ENCODE peak calls at places on chromosomes 5 and 9, in four cellular contexts. One of them, this sample, is unnamed.

GRCh38 chr5:66987949-66988838 is 208.4 kb downstream of the CD180 start:
- DNase-seq in KBM-7: peak
- DNase-seq in activated T-cell treated with anti-CD3 and anti-CD28 coated beads for 24 hours: no peak
- DNase-seq in lower lobe of right lung: no peak
- DNase-seq in this sample: no peak

GRCh38 chr5:143164557-143164956 is 238.9 kb downstream of the NR3C1 start:
- DNase-seq in activated T-cell treated with anti-CD3 and anti-CD28 coated beads for 24 hours: no peak
- DNase-seq in KBM-7: no peak
- DNase-seq in lower lobe of right lung: no peak
- DNase-seq in this sample: no peak

GRCh38 chr5:171093598-171093997 is 215.4 kb upstream of the TLX3 start:
- DNase-seq in lower lobe of right lung: no peak
- DNase-seq in KBM-7: no peak
- DNase-seq in activated T-cell treated with anti-CD3 and anti-CD28 coated beads for 24 hours: no peak
- DNase-seq in this sample: no peak

GRCh38 chr9:30800421-30800820 is 1584.0 kb upstream of the ACO1 start:
- DNase-seq in lower lobe of right lung: peak
- DNase-seq in KBM-7: no peak
- DNase-seq in activated T-cell treated with anti-CD3 and anti-CD28 coated beads for 24 hours: no peak
- DNase-seq in this sample: no peak

GRCh38 chr9:94648191-94648590 is 8.9 kb upstream of the FBP1 start:
- DNase-seq in lower lobe of right lung: no peak
- DNase-seq in activated T-cell treated with anti-CD3 and anti-CD28 coated beads for 24 hours: no peak
- DNase-seq in KBM-7: no peak
- DNase-seq in this sample: no peak

GRCh38 chr9:2126331-2126789 is 111.2 kb downstream of the SMARCA2 start:
- DNase-seq in KBM-7: no peak
- DNase-seq in lower lobe of right lung: no peak
- DNase-seq in activated T-cell treated with anti-CD3 and anti-CD28 coated beads for 24 hours: no peak
- DNase-seq in this sample: no peak

GRCh38 chr9:105361873-105362272 is 86.0 kb upstream of the FSD1L start:
- DNase-seq in activated T-cell treated with anti-CD3 and anti-CD28 coated beads for 24 hours: no peak
- DNase-seq in KBM-7: no peak
- DNase-seq in lower lobe of right lung: no peak
- DNase-seq in this sample: no peak

GRCh38 chr5:30693326-30693725 is 500.2 kb upstream of the CDH6 start:
- DNase-seq in activated T-cell treated with anti-CD3 and anti-CD28 coated beads for 24 hours: no peak
- DNase-seq in lower lobe of right lung: no peak
- DNase-seq in KBM-7: no peak
- DNase-seq in this sample: no peak

GRCh38 chr9:134225816-134226215 is 61.5 kb upstream of the RNU6ATAC start:
- DNase-seq in lower lobe of right lung: peak
- DNase-seq in activated T-cell treated with anti-CD3 and anti-CD28 coated beads for 24 hours: no peak
- DNase-seq in KBM-7: no peak
- DNase-seq in this sample: no peak

GRCh38 chr5:75648712-75649111 is 37.5 kb downstream of the ANKDD1B start:
- DNase-seq in lower lobe of right lung: no peak
- DNase-seq in activated T-cell treated with anti-CD3 and anti-CD28 coated beads for 24 hours: no peak
- DNase-seq in KBM-7: no peak
- DNase-seq in this sample: no peak

GRCh38 chr9:96442491-96442890 is 7.5 kb upstream of the HABP4 start:
- DNase-seq in lower lobe of right lung: no peak
- DNase-seq in KBM-7: no peak
- DNase-seq in activated T-cell treated with anti-CD3 and anti-CD28 coated beads for 24 hours: no peak
- DNase-seq in this sample: no peak

GRCh38 chr5:100616291-100616690 is 81.1 kb downstream of the FAM174A start:
- DNase-seq in lower lobe of right lung: no peak
- DNase-seq in activated T-cell treated with anti-CD3 and anti-CD28 coated beads for 24 hours: no peak
- DNase-seq in KBM-7: no peak
- DNase-seq in this sample: no peak

GRCh38 chr5:135094339-135095051 is 60.5 kb upstream of the PITX1 start:
- DNase-seq in lower lobe of right lung: no peak
- DNase-seq in KBM-7: no peak
- DNase-seq in activated T-cell treated with anti-CD3 and anti-CD28 coated beads for 24 hours: no peak
- DNase-seq in this sample: peak

GRCh38 chr9:16352791-16353401 is 517.6 kb downstream of the BNC2 start:
- DNase-seq in KBM-7: no peak
- DNase-seq in activated T-cell treated with anti-CD3 and anti-CD28 coated beads for 24 hours: no peak
- DNase-seq in lower lobe of right lung: no peak
- DNase-seq in this sample: no peak

GRCh38 chr5:153551537-153552079 is 61.1 kb downstream of the GRIA1 start:
- DNase-seq in activated T-cell treated with anti-CD3 and anti-CD28 coated beads for 24 hours: no peak
- DNase-seq in KBM-7: no peak
- DNase-seq in lower lobe of right lung: no peak
- DNase-seq in this sample: no peak

GRCh38 chr5:133467325-133467700 is 145.0 kb downstream of the FSTL4 start:
- DNase-seq in activated T-cell treated with anti-CD3 and anti-CD28 coated beads for 24 hours: no peak
- DNase-seq in KBM-7: no peak
- DNase-seq in lower lobe of right lung: no peak
- DNase-seq in this sample: no peak

GRCh38 chr9:128911529-128912035 is 9.2 kb upstream of the PHYHD1 start:
- DNase-seq in activated T-cell treated with anti-CD3 and anti-CD28 coated beads for 24 hours: no peak
- DNase-seq in lower lobe of right lung: peak
- DNase-seq in KBM-7: peak
- DNase-seq in this sample: no peak

GRCh38 chr9:72271617-72272478 is 93.2 kb downstream of the ZFAND5 start:
- DNase-seq in lower lobe of right lung: no peak
- DNase-seq in KBM-7: peak
- DNase-seq in activated T-cell treated with anti-CD3 and anti-CD28 coated beads for 24 hours: peak
- DNase-seq in this sample: no peak

GRCh38 chr5:405421-405820 is 37.6 kb upstream of the EXOC3 start:
- DNase-seq in KBM-7: no peak
- DNase-seq in lower lobe of right lung: no peak
- DNase-seq in activated T-cell treated with anti-CD3 and anti-CD28 coated beads for 24 hours: no peak
- DNase-seq in this sample: no peak

GRCh38 chr9:121819511-121820231 is 168.2 kb downstream of the DAB2IP start:
- DNase-seq in KBM-7: peak
- DNase-seq in activated T-cell treated with anti-CD3 and anti-CD28 coated beads for 24 hours: no peak
- DNase-seq in lower lobe of right lung: no peak
- DNase-seq in this sample: no peak

GRCh38 chr5:1161108-1161831 is 40.1 kb upstream of the SLC6A19 start:
- DNase-seq in KBM-7: no peak
- DNase-seq in lower lobe of right lung: no peak
- DNase-seq in activated T-cell treated with anti-CD3 and anti-CD28 coated beads for 24 hours: no peak
- DNase-seq in this sample: no peak

GRCh38 chr9:113350937-113351336 is 1.6 kb downstream of the BSPRY start:
- DNase-seq in lower lobe of right lung: no peak
- DNase-seq in activated T-cell treated with anti-CD3 and anti-CD28 coated beads for 24 hours: no peak
- DNase-seq in KBM-7: peak
- DNase-seq in this sample: peak

GRCh38 chr5:161530700-161531099 is 15.8 kb downstream of the GABRB2 start:
- DNase-seq in activated T-cell treated with anti-CD3 and anti-CD28 coated beads for 24 hours: no peak
- DNase-seq in lower lobe of right lung: no peak
- DNase-seq in KBM-7: no peak
- DNase-seq in this sample: no peak

GRCh38 chr9:36191290-36191645 is 547 bp downstream of the CLTA start:
- DNase-seq in activated T-cell treated with anti-CD3 and anti-CD28 coated beads for 24 hours: peak
- DNase-seq in KBM-7: peak
- DNase-seq in lower lobe of right lung: peak
- DNase-seq in this sample: no peak

GRCh38 chr9:135879619-135880018 is 27.7 kb downstream of the CAMSAP1 start:
- DNase-seq in lower lobe of right lung: no peak
- DNase-seq in activated T-cell treated with anti-CD3 and anti-CD28 coated beads for 24 hours: no peak
- DNase-seq in KBM-7: no peak
- DNase-seq in this sample: no peak

GRCh38 chr5:111422245-111422644 is 90.1 kb downstream of the STARD4 start:
- DNase-seq in KBM-7: no peak
- DNase-seq in lower lobe of right lung: no peak
- DNase-seq in activated T-cell treated with anti-CD3 and anti-CD28 coated beads for 24 hours: no peak
- DNase-seq in this sample: no peak

GRCh38 chr9:27365977-27366376 is 69.0 kb upstream of the EQTN start:
- DNase-seq in KBM-7: peak
- DNase-seq in activated T-cell treated with anti-CD3 and anti-CD28 coated beads for 24 hours: peak
- DNase-seq in lower lobe of right lung: no peak
- DNase-seq in this sample: no peak

GRCh38 chr5:172795401-172795977 is 24.5 kb upstream of the DUSP1 start:
- DNase-seq in lower lobe of right lung: peak
- DNase-seq in KBM-7: no peak
- DNase-seq in activated T-cell treated with anti-CD3 and anti-CD28 coated beads for 24 hours: no peak
- DNase-seq in this sample: no peak

GRCh38 chr5:112995764-112996618 is 19.4 kb downstream of the DCP2 start:
- DNase-seq in activated T-cell treated with anti-CD3 and anti-CD28 coated beads for 24 hours: peak
- DNase-seq in lower lobe of right lung: peak
- DNase-seq in KBM-7: peak
- DNase-seq in this sample: no peak

GRCh38 chr5:96582343-96582742 is 79.8 kb upstream of the CAST start:
- DNase-seq in lower lobe of right lung: no peak
- DNase-seq in KBM-7: no peak
- DNase-seq in activated T-cell treated with anti-CD3 and anti-CD28 coated beads for 24 hours: no peak
- DNase-seq in this sample: no peak

GRCh38 chr5:17379188-17379951 is 118.7 kb upstream of the TAF11L2 start:
- DNase-seq in activated T-cell treated with anti-CD3 and anti-CD28 coated beads for 24 hours: no peak
- DNase-seq in lower lobe of right lung: no peak
- DNase-seq in KBM-7: no peak
- DNase-seq in this sample: no peak

GRCh38 chr9:127452481-127453092 is 1.3 kb downstream of the LRSAM1 start:
- DNase-seq in activated T-cell treated with anti-CD3 and anti-CD28 coated beads for 24 hours: no peak
- DNase-seq in lower lobe of right lung: peak
- DNase-seq in KBM-7: peak
- DNase-seq in this sample: no peak

GRCh38 chr5:142660731-142661130 is 25.2 kb downstream of the FGF1 start:
- DNase-seq in lower lobe of right lung: no peak
- DNase-seq in KBM-7: no peak
- DNase-seq in activated T-cell treated with anti-CD3 and anti-CD28 coated beads for 24 hours: no peak
- DNase-seq in this sample: no peak

GRCh38 chr9:6910032-6910431 is 152.3 kb downstream of the KDM4C start:
- DNase-seq in lower lobe of right lung: no peak
- DNase-seq in activated T-cell treated with anti-CD3 and anti-CD28 coated beads for 24 hours: no peak
- DNase-seq in KBM-7: peak
- DNase-seq in this sample: no peak

GRCh38 chr5:139725073-139725830 is 70.4 kb upstream of the PSD2 start:
- DNase-seq in activated T-cell treated with anti-CD3 and anti-CD28 coated beads for 24 hours: no peak
- DNase-seq in KBM-7: no peak
- DNase-seq in lower lobe of right lung: peak
- DNase-seq in this sample: no peak

GRCh38 chr9:124632077-124632621 is 125.0 kb upstream of the NR5A1 start:
- DNase-seq in lower lobe of right lung: no peak
- DNase-seq in activated T-cell treated with anti-CD3 and anti-CD28 coated beads for 24 hours: no peak
- DNase-seq in KBM-7: peak
- DNase-seq in this sample: no peak

GRCh38 chr9:114216081-114216480 is 60.7 kb downstream of the COL27A1 start:
- DNase-seq in lower lobe of right lung: no peak
- DNase-seq in activated T-cell treated with anti-CD3 and anti-CD28 coated beads for 24 hours: no peak
- DNase-seq in KBM-7: no peak
- DNase-seq in this sample: no peak

GRCh38 chr5:154117930-154118329 is 72.6 kb upstream of the GALNT10 start:
- DNase-seq in lower lobe of right lung: no peak
- DNase-seq in KBM-7: no peak
- DNase-seq in activated T-cell treated with anti-CD3 and anti-CD28 coated beads for 24 hours: no peak
- DNase-seq in this sample: no peak